ENCODE peak calls at places on chromosome 1, in six cellular contexts. S, W, J, G, I and V are unnamed samples.

GRCh38 chr1:229432905-229433304 is 989 bp downstream of the ACTA1 start:
- DNase-seq in S (no peak), W (no peak), J (no peak), G (no peak), I (no peak), V (no peak)

GRCh38 chr1:4253918-4254317 is 353.8 kb upstream of the C1orf174 start:
- DNase-seq in S (no peak), W (no peak), J (no peak), G (no peak), I (no peak), V (no peak)

GRCh38 chr1:162996261-162996660 is 72.9 kb upstream of the RGS4 start:
- DNase-seq in S (no peak), W (peak; percentile 34), J (peak; percentile 60), G (no peak), I (no peak), V (no peak)

GRCh38 chr1:225770586-225771248 is 6.9 kb upstream of the SRP9 start:
- DNase-seq in S (no peak), W (peak; percentile 35), J (no peak), G (no peak), I (peak; percentile 68), V (no peak)

GRCh38 chr1:211198111-211198510 is 61.1 kb upstream of the RCOR3 start:
- DNase-seq in S (no peak), W (peak; percentile 66), J (peak; percentile 57), G (no peak), I (no peak), V (peak; percentile 66)

GRCh38 chr1:219264557-219264956 is 90.9 kb downstream of the LYPLAL1 start:
- DNase-seq in S (no peak), W (no peak), J (no peak), G (no peak), I (peak; percentile 46), V (no peak)

GRCh38 chr1:156747737-156748669 is 3.5 kb downstream of the HDGF start:
- DNase-seq in S (no peak), W (peak; percentile 43), J (no peak), G (no peak), I (peak; percentile 33), V (peak; percentile 36)

GRCh38 chr1:5688479-5689077 is 303.6 kb downstream of the NPHP4 start:
- DNase-seq in S (no peak), W (no peak), J (no peak), G (no peak), I (no peak), V (no peak)

GRCh38 chr1:230352537-230352936 is 73.6 kb downstream of the PGBD5 start:
- DNase-seq in S (no peak), W (no peak), J (no peak), G (no peak), I (no peak), V (no peak)

GRCh38 chr1:85137660-85138059 is 63.2 kb downstream of the SYDE2 start:
- DNase-seq in S (no peak), W (no peak), J (no peak), G (peak; percentile 67), I (no peak), V (peak; percentile 43)

GRCh38 chr1:35350872-35351271 is 82.4 kb downstream of the ZMYM4 start:
- DNase-seq in S (no peak), W (no peak), J (no peak), G (peak; percentile 12), I (no peak), V (no peak)

GRCh38 chr1:184696403-184696802 is 58.3 kb downstream of the EDEM3 start:
- DNase-seq in S (no peak), W (no peak), J (no peak), G (no peak), I (peak; percentile 84), V (no peak)

GRCh38 chr1:174301295-174302077 is 142.2 kb downstream of the RABGAP1L start:
- DNase-seq in S (no peak), W (no peak), J (no peak), G (no peak), I (peak; percentile 2), V (no peak)

GRCh38 chr1:53299233-53299632 is 28.6 kb downstream of the LRP8 start:
- DNase-seq in S (no peak), W (no peak), J (no peak), G (no peak), I (no peak), V (no peak)

GRCh38 chr1:90850181-90850924 is 133.3 kb upstream of the BARHL2 start:
- DNase-seq in S (no peak), W (peak; percentile 24), J (peak; percentile 42), G (peak; percentile 16), I (peak; percentile 68), V (no peak)

GRCh38 chr1:115134850-115135484 is 45.7 kb upstream of the TSPAN2 start:
- DNase-seq in S (peak; percentile 49), W (peak; percentile 71), J (peak; percentile 76), G (no peak), I (no peak), V (peak; percentile 94)

GRCh38 chr1:93851327-93851712 is 27.7 kb downstream of the DNTTIP2 start:
- DNase-seq in S (no peak), W (no peak), J (no peak), G (no peak), I (no peak), V (no peak)

GRCh38 chr1:203144661-203145060 is 17.1 kb downstream of the ADORA1 start:
- DNase-seq in S (no peak), W (peak; percentile 6), J (no peak), G (no peak), I (no peak), V (no peak)

GRCh38 chr1:21563971-21564370 is 54.7 kb downstream of the ALPL start:
- DNase-seq in S (no peak), W (no peak), J (no peak), G (no peak), I (no peak), V (no peak)

GRCh38 chr1:22105611-22106207 is 37.2 kb downstream of the WNT4 start:
- DNase-seq in S (no peak), W (peak; percentile 72), J (peak; percentile 78), G (no peak), I (peak; percentile 69), V (peak; percentile 72)

GRCh38 chr1:16630661-16631247 is 17.4 kb upstream of the NBPF1 start:
- DNase-seq in S (no peak), W (no peak), J (no peak), G (no peak), I (no peak), V (no peak)

GRCh38 chr1:30774550-30775432 is 17.2 kb upstream of the LAPTM5 start:
- DNase-seq in S (no peak), W (no peak), J (no peak), G (no peak), I (no peak), V (no peak)

GRCh38 chr1:169928438-169929209 is 34.9 kb upstream of the SCYL3 start:
- DNase-seq in S (no peak), W (peak; percentile 76), J (peak; percentile 76), G (no peak), I (peak; percentile 54), V (peak; percentile 59)

GRCh38 chr1:64203420-64203819 is at the start of gene UBE2U:
- DNase-seq in S (no peak), W (no peak), J (no peak), G (no peak), I (no peak), V (no peak)

GRCh38 chr1:64212023-64212422 is 8.6 kb downstream of the UBE2U start:
- DNase-seq in S (peak; percentile 51), W (peak; percentile 76), J (peak; percentile 18), G (no peak), I (no peak), V (peak; percentile 9)

GRCh38 chr1:64209221-64209620 is 5.8 kb downstream of the UBE2U start:
- DNase-seq in S (no peak), W (no peak), J (peak; percentile 13), G (no peak), I (no peak), V (no peak)
- TF ChIP-seq CTCF in S (peak; percentile 16), W (peak; percentile 11), J (no peak), G (no peak), I (no peak), V (no peak)

GRCh38 chr1:120179420-120180348 is 3.4 kb upstream of the SEC22B start:
- DNase-seq in S (no peak), W (peak; percentile 87), J (peak; percentile 89), G (peak; percentile 49), I (peak; percentile 60), V (peak; percentile 29)
- H3K4me3 ChIP-seq in S (no peak overlapping the region), W (peak overlapping the region; percentile 21), J (peak overlapping the region; percentile 19), G (no peak overlapping the region), I (no peak overlapping the region), V (no peak overlapping the region)

GRCh38 chr1:198255783-198256182 is 99.0 kb downstream of the NEK7 start:
- DNase-seq in S (no peak), W (no peak), J (no peak), G (no peak), I (no peak), V (no peak)

GRCh38 chr1:198253668-198254067 is 96.9 kb downstream of the NEK7 start:
- DNase-seq in S (no peak), W (peak; percentile 75), J (peak; percentile 57), G (no peak), I (peak; percentile 23), V (peak; percentile 78)

GRCh38 chr1:198254948-198255347 is 98.2 kb downstream of the NEK7 start:
- DNase-seq in S (no peak), W (no peak), J (no peak), G (no peak), I (no peak), V (no peak)

GRCh38 chr1:198253259-198253658 is 96.5 kb downstream of the NEK7 start:
- DNase-seq in S (no peak), W (no peak), J (no peak), G (no peak), I (no peak), V (no peak)

DNA sequence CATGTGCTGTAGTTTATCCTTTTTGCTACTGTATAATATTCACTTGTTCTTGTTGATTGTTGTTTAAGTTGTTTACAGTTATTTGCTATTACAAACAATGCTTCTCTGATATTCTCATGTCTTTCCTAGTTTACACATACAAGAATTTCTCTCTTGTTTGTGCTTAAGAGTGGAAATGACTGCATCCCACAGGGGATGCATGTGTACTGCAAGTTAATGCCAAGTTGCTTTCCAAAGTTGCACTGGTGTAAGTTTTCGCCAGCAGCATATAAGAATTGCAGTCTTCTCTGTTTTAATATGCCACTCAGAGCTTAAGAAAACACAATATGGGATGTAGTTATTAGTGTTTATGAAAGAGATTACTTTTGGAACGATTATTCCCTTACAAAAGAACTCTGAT is 97.7 kb downstream of the NEK7 start:
- DNase-seq in S (no peak), W (no peak), J (peak; percentile 58), G (no peak), I (no peak), V (no peak)
- TF ChIP-seq CTCF in S (no peak), W (peak; percentile 12), J (peak; percentile 42), G (peak; percentile 30), I (no peak), V (no peak)

GRCh38 chr1:40478276-40478675 is 1.2 kb downstream of the ZFP69 start:
- DNase-seq in S (no peak), W (peak; percentile 9), J (no peak), G (no peak), I (no peak), V (no peak)
- H3K4me3 ChIP-seq in S (peak overlapping the region; percentile 80), W (peak overlapping the region; percentile 73), J (no peak overlapping the region), G (no peak overlapping the region), I (peak overlapping the region; percentile 80), V (peak overlapping the region; percentile 73)